ENCODE peak calls at places on chromosomes 5 and 9, in seven cellular contexts. P, L, F, A, B, O and H are unnamed samples.

GRCh38 chr9:127692071-127692470 is 14.7 kb upstream of the CFAP157 start:
- DNase-seq in P (no peak), L (no peak), F (no peak), A (no peak), B (no peak), O (no peak), H (no peak)

GRCh38 chr5:84227221-84227620 is 157.5 kb downstream of the EDIL3 start:
- DNase-seq in P (no peak), L (no peak), F (no peak), A (no peak), B (no peak), O (no peak), H (no peak)

GRCh38 chr5:153987310-153987709 is 51.4 kb downstream of the FAM114A2 start:
- DNase-seq in P (no peak), L (no peak), F (no peak), A (no peak), B (no peak), O (no peak), H (no peak)

GRCh38 chr9:84296146-84296843 is 44.3 kb downstream of the SLC28A3 start:
- DNase-seq in P (no peak), L (no peak), F (peak), A (no peak), B (no peak), O (no peak), H (no peak)

GRCh38 chr9:89249001-89249400 is 62.0 kb upstream of the CKS2 start:
- DNase-seq in P (no peak), L (no peak), F (no peak), A (no peak), B (no peak), O (no peak), H (no peak)

GRCh38 chr5:1069720-1070088 is 42.2 kb downstream of the SLC12A7 start:
- DNase-seq in P (no peak), L (no peak), F (no peak), A (no peak), B (no peak), O (no peak), H (no peak)

GRCh38 chr5:92106808-92107207 is 723.7 kb upstream of the ARRDC3 start:
- DNase-seq in P (no peak), L (no peak), F (no peak), A (no peak), B (no peak), O (no peak), H (no peak)

GRCh38 chr9:137028281-137029057 is 432 bp upstream of the ABCA2 start:
- DNase-seq in P (no peak), L (peak), F (no peak), A (no peak), B (peak), O (peak), H (no peak)

GRCh38 chr9:87662808-87663528 is 63.0 kb upstream of the CTSL start:
- DNase-seq in P (peak), L (peak), F (no peak), A (peak), B (peak), O (peak), H (peak)

GRCh38 chr5:92371171-92371888 is 988.2 kb upstream of the ARRDC3 start:
- DNase-seq in P (no peak), L (no peak), F (no peak), A (no peak), B (no peak), O (no peak), H (no peak)

GRCh38 chr9:108800632-108801099 is 55.1 kb downstream of the ACTL7B start:
- DNase-seq in P (no peak), L (no peak), F (no peak), A (no peak), B (no peak), O (no peak), H (no peak)

GRCh38 chr5:176677209-176677931 is 30.1 kb downstream of the TSPAN17 start:
- DNase-seq in P (no peak), L (no peak), F (no peak), A (no peak), B (no peak), O (no peak), H (peak)

GRCh38 chr5:4584982-4585381 is 555.1 kb upstream of the ADAMTS16 start:
- DNase-seq in P (no peak), L (no peak), F (no peak), A (no peak), B (no peak), O (no peak), H (no peak)

GRCh38 chr5:33565304-33565703 is 124.5 kb downstream of the TARS1 start:
- DNase-seq in P (no peak), L (no peak), F (no peak), A (no peak), B (no peak), O (no peak), H (no peak)

GRCh38 chr9:2916382-2916985 is 72.6 kb upstream of the PUM3 start:
- DNase-seq in P (no peak), L (no peak), F (no peak), A (no peak), B (no peak), O (no peak), H (no peak)

GRCh38 chr9:89446440-89447310 is 51.2 kb downstream of the SEMA4D start:
- DNase-seq in P (no peak), L (no peak), F (no peak), A (no peak), B (no peak), O (no peak), H (no peak)

GRCh38 chr5:86613459-86613858 is 4.3 kb upstream of the COX7C start:
- DNase-seq in P (no peak), L (no peak), F (no peak), A (no peak), B (no peak), O (no peak), H (no peak)

GRCh38 chr5:39219433-39219832 is at the start of gene FYB1:
- DNase-seq in P (no peak), L (no peak), F (no peak), A (no peak), B (no peak), O (no peak), H (no peak)

GRCh38 chr9:98728500-98728899 is 19.8 kb upstream of the GABBR2 start:
- DNase-seq in P (no peak), L (no peak), F (no peak), A (no peak), B (no peak), O (no peak), H (no peak)

GRCh38 chr5:73448072-73448432 is 525 bp downstream of the FOXD1 start:
- DNase-seq in P (no peak), L (no peak), F (no peak), A (no peak), B (no peak), O (peak), H (no peak)

GRCh38 chr5:173123416-173123815 is 20.9 kb upstream of the BNIP1 start:
- DNase-seq in P (no peak), L (no peak), F (no peak), A (no peak), B (no peak), O (no peak), H (peak)

GRCh38 chr5:17951392-17952169 is 317.3 kb downstream of the TAF11L14 start:
- DNase-seq in P (no peak), L (no peak), F (no peak), A (peak), B (no peak), O (peak), H (no peak)

GRCh38 chr5:78251663-78252284 is 42.7 kb downstream of the AP3B1 start:
- DNase-seq in P (no peak), L (no peak), F (no peak), A (no peak), B (no peak), O (no peak), H (no peak)

GRCh38 chr5:128349044-128349629 is 188.9 kb downstream of the FBN2 start:
- DNase-seq in P (peak), L (no peak), F (no peak), A (no peak), B (no peak), O (no peak), H (no peak)

GRCh38 chr9:92590386-92590785 is 54.6 kb upstream of the ECM2 start:
- DNase-seq in P (no peak), L (no peak), F (no peak), A (no peak), B (no peak), O (no peak), H (no peak)

GRCh38 chr9:118635416-118635815 is 733.8 kb downstream of the BRINP1 start:
- DNase-seq in P (no peak), L (no peak), F (no peak), A (no peak), B (no peak), O (no peak), H (no peak)

GRCh38 chr5:38414348-38414747 is 142.1 kb downstream of the LIFR start:
- DNase-seq in P (no peak), L (no peak), F (no peak), A (no peak), B (no peak), O (no peak), H (no peak)

GRCh38 chr9:75039804-75040203 is 11.7 kb upstream of the CARNMT1 start:
- DNase-seq in P (no peak), L (no peak), F (no peak), A (no peak), B (no peak), O (no peak), H (no peak)

GRCh38 chr9:81377921-81378320 is 311.4 kb downstream of the TLE1 start:
- DNase-seq in P (no peak), L (no peak), F (no peak), A (no peak), B (no peak), O (no peak), H (no peak)
- TF ChIP-seq SP1 in P (no peak), L (no peak), F (no peak), A (no peak), B (no peak), O (no peak), H (no peak)

GRCh38 chr9:120621941-120622340 is 42.0 kb upstream of the CDK5RAP2 start:
- DNase-seq in P (no peak), L (no peak), F (no peak), A (no peak), B (no peak), O (no peak), H (no peak)
- TF ChIP-seq SP1 in P (no peak), L (no peak), F (no peak), A (no peak), B (no peak), O (no peak), H (no peak)

GRCh38 chr9:17611921-17612320 is 33.1 kb downstream of the SH3GL2 start:
- DNase-seq in P (no peak), L (no peak), F (no peak), A (no peak), B (no peak), O (no peak), H (no peak)
- TF ChIP-seq SP1 in P (no peak), L (no peak), F (no peak), A (no peak), B (no peak), O (no peak), H (no peak)

GRCh38 chr9:112002131-112002846 is 105.7 kb downstream of the UGCG start:
- DNase-seq in P (no peak), L (no peak), F (no peak), A (no peak), B (no peak), O (no peak), H (no peak)
- TF ChIP-seq SP1 in P (no peak), L (no peak), F (no peak), A (no peak), B (no peak), O (no peak), H (no peak)

GRCh38 chr5:96049398-96050272 is 88.0 kb upstream of the ELL2 start:
- DNase-seq in P (no peak), L (no peak), F (no peak), A (no peak), B (no peak), O (no peak), H (no peak)
- TF ChIP-seq SP1 in P (no peak), L (no peak), F (no peak), A (no peak), B (no peak), O (no peak), H (no peak)